ENCODE peak calls at places on chromosomes 2 and 18, in four cellular contexts. One of them, this sample, is unnamed.

GRCh38 chr18:35572644-35573043 is 8.9 kb upstream of the GALNT1 start:
- DNase-seq in GM12878: no peak
- DNase-seq in H1: no peak
- DNase-seq in HepG2: no peak
- DNase-seq in this sample: no peak

GRCh38 chr2:136916131-136916530 is 150.8 kb downstream of the THSD7B start:
- DNase-seq in H1: no peak
- DNase-seq in GM12878: no peak
- DNase-seq in HepG2: no peak
- DNase-seq in this sample: no peak

GRCh38 chr2:106159867-106160785 is 34.0 kb downstream of the UXS1 start:
- DNase-seq in HepG2: no peak
- DNase-seq in H1: no peak
- DNase-seq in GM12878: no peak
- DNase-seq in this sample: no peak

GRCh38 chr2:172734711-172735645 is 667 bp upstream of the RAPGEF4 start:
- DNase-seq in H1: no peak
- DNase-seq in HepG2: no peak
- DNase-seq in GM12878: no peak
- DNase-seq in this sample: no peak

GRCh38 chr18:61724532-61724931 is 168.3 kb downstream of the RNF152 start:
- DNase-seq in H1: no peak
- DNase-seq in GM12878: no peak
- DNase-seq in HepG2: no peak
- DNase-seq in this sample: no peak

GRCh38 chr18:12579775-12580174 is 78.1 kb downstream of the SPIRE1 start:
- DNase-seq in H1: no peak
- DNase-seq in HepG2: no peak
- DNase-seq in GM12878: no peak
- DNase-seq in this sample: no peak

GRCh38 chr2:182522930-182523541 is 96.2 kb upstream of the PDE1A start:
- DNase-seq in H1: no peak
- DNase-seq in GM12878: no peak
- DNase-seq in HepG2: no peak
- DNase-seq in this sample: no peak

GRCh38 chr18:48949051-48949605 is 1.6 kb downstream of the SMAD7 start:
- DNase-seq in HepG2: no peak
- DNase-seq in GM12878: no peak
- DNase-seq in H1: no peak
- DNase-seq in this sample: no peak

GRCh38 chr2:6580982-6581381 is 284.7 kb downstream of the CMPK2 start:
- DNase-seq in H1: no peak
- DNase-seq in GM12878: no peak
- DNase-seq in HepG2: no peak
- DNase-seq in this sample: no peak

GRCh38 chr2:127638361-127639110 is 7.4 kb upstream of the GPR17 start:
- DNase-seq in H1: peak
- DNase-seq in HepG2: no peak
- DNase-seq in GM12878: no peak
- DNase-seq in this sample: no peak

GRCh38 chr18:48570313-48570712 is 31.5 kb downstream of the CTIF start:
- DNase-seq in H1: no peak
- DNase-seq in HepG2: no peak
- DNase-seq in GM12878: no peak
- DNase-seq in this sample: no peak

GRCh38 chr2:232260075-232260474 is 118.5 kb upstream of the ALPP start:
- DNase-seq in H1: no peak
- DNase-seq in GM12878: no peak
- DNase-seq in HepG2: no peak
- DNase-seq in this sample: no peak

GRCh38 chr2:195450537-195451113 is 206.4 kb upstream of the SLC39A10 start:
- DNase-seq in HepG2: no peak
- DNase-seq in H1: no peak
- DNase-seq in GM12878: no peak
- DNase-seq in this sample: peak

GRCh38 chr18:79644006-79644665 is 35.5 kb upstream of the CTDP1 start:
- DNase-seq in HepG2: peak
- DNase-seq in GM12878: peak
- DNase-seq in H1: no peak
- DNase-seq in this sample: peak

GRCh38 chr2:38504169-38504568 is 98.6 kb downstream of the HNRNPLL start:
- DNase-seq in HepG2: no peak
- DNase-seq in H1: no peak
- DNase-seq in GM12878: no peak
- DNase-seq in this sample: no peak

GRCh38 chr2:48601349-48601748 is 16.3 kb upstream of the GTF2A1L start:
- DNase-seq in H1: no peak
- DNase-seq in HepG2: peak
- DNase-seq in GM12878: no peak
- DNase-seq in this sample: no peak

GRCh38 chr18:32730620-32731021 is 42.2 kb downstream of the KLHL14 start:
- DNase-seq in H1: no peak
- DNase-seq in HepG2: no peak
- DNase-seq in GM12878: peak
- DNase-seq in this sample: no peak

GRCh38 chr2:205972113-205972512 is 113.9 kb downstream of the INO80D start:
- DNase-seq in HepG2: peak
- DNase-seq in H1: no peak
- DNase-seq in GM12878: no peak
- DNase-seq in this sample: no peak

GRCh38 chr2:85710687-85711577 is 16.8 kb downstream of the GNLY start:
- DNase-seq in GM12878: no peak
- DNase-seq in HepG2: no peak
- DNase-seq in H1: no peak
- DNase-seq in this sample: no peak

GRCh38 chr2:233422050-233422639 is 67.9 kb downstream of the DGKD start:
- DNase-seq in GM12878: peak
- DNase-seq in H1: no peak
- DNase-seq in HepG2: no peak
- DNase-seq in this sample: no peak

GRCh38 chr2:207223051-207223450 is 57.3 kb upstream of the KLF7 start:
- DNase-seq in H1: no peak
- DNase-seq in HepG2: no peak
- DNase-seq in GM12878: peak
- DNase-seq in this sample: no peak

GRCh38 chr2:20476950-20477349 is 30.1 kb downstream of the RHOB start:
- DNase-seq in H1: no peak
- DNase-seq in GM12878: no peak
- DNase-seq in HepG2: no peak
- DNase-seq in this sample: no peak

GRCh38 chr2:201234167-201235139 is 25.9 kb upstream of the CASP8 start:
- DNase-seq in H1: no peak
- DNase-seq in HepG2: no peak
- DNase-seq in GM12878: no peak
- DNase-seq in this sample: no peak

GRCh38 chr2:157420771-157421323 is 23.0 kb downstream of the CYTIP start:
- DNase-seq in H1: no peak
- DNase-seq in GM12878: no peak
- DNase-seq in HepG2: no peak
- DNase-seq in this sample: no peak

GRCh38 chr2:241095594-241096290 is 6.3 kb downstream of the MTERF4 start:
- DNase-seq in HepG2: no peak
- DNase-seq in H1: no peak
- DNase-seq in GM12878: no peak
- DNase-seq in this sample: no peak

GRCh38 chr2:106270471-106270891 is 76.4 kb upstream of the UXS1 start:
- DNase-seq in H1: no peak
- DNase-seq in GM12878: no peak
- DNase-seq in HepG2: no peak
- DNase-seq in this sample: no peak

GRCh38 chr2:108571262-108571661 is 37.0 kb downstream of the LIMS1 start:
- DNase-seq in HepG2: no peak
- DNase-seq in H1: no peak
- DNase-seq in GM12878: no peak
- DNase-seq in this sample: no peak

GRCh38 chr2:188512456-188512855 is 220.8 kb downstream of the GULP1 start:
- DNase-seq in GM12878: no peak
- DNase-seq in H1: no peak
- DNase-seq in HepG2: peak
- DNase-seq in this sample: peak

GRCh38 chr2:157789161-157789720 is 86.9 kb downstream of the ACVR1 start:
- DNase-seq in HepG2: no peak
- DNase-seq in GM12878: no peak
- DNase-seq in H1: no peak
- DNase-seq in this sample: no peak

GRCh38 chr2:1816414-1816911 is 72.1 kb upstream of the PXDN start:
- DNase-seq in GM12878: no peak
- DNase-seq in HepG2: no peak
- DNase-seq in H1: no peak
- DNase-seq in this sample: no peak

GRCh38 chr2:30254692-30255015 is 23.3 kb downstream of the LBH start:
- DNase-seq in H1: no peak
- DNase-seq in GM12878: no peak
- DNase-seq in HepG2: no peak
- DNase-seq in this sample: no peak

GRCh38 chr18:80109676-80110078 is 615 bp downstream of the ADNP2 start:
- DNase-seq in HepG2: no peak
- DNase-seq in H1: no peak
- DNase-seq in GM12878: no peak
- DNase-seq in this sample: peak

GRCh38 chr2:175964195-175964594 is 37.9 kb downstream of the LNPK start:
- DNase-seq in GM12878: no peak
- DNase-seq in H1: no peak
- DNase-seq in HepG2: peak
- DNase-seq in this sample: no peak

GRCh38 chr2:152062130-152063091 is 36.4 kb downstream of the CACNB4 start:
- DNase-seq in HepG2: no peak
- DNase-seq in H1: no peak
- DNase-seq in GM12878: no peak
- DNase-seq in this sample: no peak

GRCh38 chr2:238216651-238217184 is 13.2 kb upstream of the ILKAP start:
- DNase-seq in H1: no peak
- DNase-seq in HepG2: no peak
- DNase-seq in GM12878: no peak
- DNase-seq in this sample: no peak

DNA sequence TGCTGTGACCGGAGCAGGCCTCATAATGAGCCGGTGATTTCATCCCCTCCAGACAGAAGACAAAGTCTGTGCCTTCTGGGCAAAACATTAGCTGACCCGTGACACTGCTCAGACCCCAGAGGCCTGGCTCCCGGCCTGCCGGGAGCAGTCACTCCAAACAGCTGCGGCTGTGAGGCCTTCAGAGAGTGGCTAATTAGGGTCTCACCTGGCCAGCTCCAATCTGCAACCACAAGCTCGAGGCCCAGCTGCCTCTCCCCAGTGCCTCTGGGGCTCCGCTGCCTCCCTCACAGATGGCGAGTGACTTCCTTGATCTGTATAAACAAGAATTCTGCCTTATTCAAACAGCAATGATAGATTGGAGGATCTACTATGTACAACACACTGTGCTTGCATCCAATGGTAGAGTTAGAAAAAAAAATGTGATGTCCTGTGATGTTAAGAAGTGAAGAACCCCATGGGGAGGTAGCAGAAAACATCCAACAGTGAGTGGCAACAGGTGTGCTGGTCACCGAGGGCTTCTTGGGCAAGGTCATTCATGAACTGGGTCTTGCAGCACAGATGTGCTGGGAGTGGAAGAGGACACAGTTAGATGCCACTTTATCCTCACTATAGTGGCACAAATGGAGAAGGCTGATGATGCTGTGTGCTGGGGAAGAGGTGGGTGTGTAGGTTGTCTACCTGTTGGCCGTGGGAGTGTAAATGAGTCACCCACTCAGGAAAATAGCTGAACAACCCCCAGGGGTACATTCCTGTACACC is 98.2 kb upstream of the ASAP2 start:
- DNase-seq in GM12878: no peak
- DNase-seq in HepG2: no peak
- DNase-seq in H1: no peak
- DNase-seq in this sample: no peak
- TF ChIP-seq USF2 in GM12878: no peak
- TF ChIP-seq USF2 in HepG2: no peak
- TF ChIP-seq USF2 in H1: no peak
- TF ChIP-seq USF2 in this sample: no peak

GRCh38 chr18:8084160-8084559 is 517.0 kb downstream of the PTPRM start:
- DNase-seq in HepG2: peak
- DNase-seq in H1: peak
- DNase-seq in GM12878: no peak
- DNase-seq in this sample: peak

GRCh38 chr18:8091042-8091441 is 518.2 kb upstream of the RAB12 start:
- DNase-seq in H1: no peak
- DNase-seq in GM12878: no peak
- DNase-seq in HepG2: no peak
- DNase-seq in this sample: no peak

DNA sequence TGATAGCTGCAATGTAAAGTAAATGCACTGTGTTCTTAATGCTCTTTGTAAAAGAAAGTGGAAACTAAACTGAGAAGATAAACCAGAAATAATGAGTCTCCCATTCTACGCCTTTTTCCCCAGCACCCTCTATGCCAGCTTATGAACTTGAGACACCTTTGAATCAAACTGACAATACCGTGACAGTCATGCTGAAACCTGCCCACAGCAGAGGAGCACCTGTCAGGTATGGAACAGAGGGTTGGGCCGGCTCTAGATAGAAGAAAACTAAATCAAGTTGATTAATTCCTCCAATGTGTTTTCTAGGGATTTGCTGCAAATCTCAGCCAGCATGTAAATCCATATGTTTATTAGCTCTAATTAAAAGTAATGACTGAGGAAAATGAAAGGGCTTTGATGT is 520.6 kb upstream of the RAB12 start:
- DNase-seq in GM12878: no peak
- DNase-seq in H1: no peak
- DNase-seq in HepG2: no peak
- DNase-seq in this sample: no peak
- TF ChIP-seq TCF12 in GM12878: no peak
- TF ChIP-seq TCF12 in H1: no peak
- TF ChIP-seq TCF12 in HepG2: no peak
- TF ChIP-seq TCF12 in this sample: no peak

DNA sequence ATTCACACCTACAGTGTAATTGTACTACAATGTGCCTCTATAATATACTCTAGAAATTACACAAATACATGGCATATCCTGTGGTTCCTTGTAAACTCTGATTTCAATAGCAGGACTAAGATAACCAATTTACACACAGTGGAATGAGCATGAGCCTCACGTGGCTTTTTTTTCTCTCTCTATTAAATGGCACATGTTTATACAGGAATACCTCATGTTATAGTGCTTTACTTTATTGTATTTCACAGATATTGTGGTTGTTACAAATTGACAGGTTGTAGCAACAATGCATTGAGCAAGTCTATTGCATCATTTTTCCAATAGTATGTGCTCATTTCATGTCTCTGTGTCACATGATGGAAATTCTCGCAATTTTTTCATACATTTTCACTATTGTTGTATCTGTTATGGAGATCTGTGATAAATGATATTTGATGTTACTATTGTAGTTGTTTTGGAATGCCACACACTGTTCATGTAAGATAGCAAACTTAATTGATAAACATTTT is 260.0 kb downstream of the FSIP2 start:
- DNase-seq in H1: no peak
- DNase-seq in HepG2: no peak
- DNase-seq in GM12878: no peak
- DNase-seq in this sample: no peak
- TF ChIP-seq RFX5 in H1: no peak
- TF ChIP-seq RFX5 in HepG2: no peak
- TF ChIP-seq RFX5 in GM12878: no peak
- TF ChIP-seq RFX5 in this sample: no peak

GRCh38 chr2:9699139-9699823 is 68.5 kb upstream of the YWHAQ start:
- DNase-seq in HepG2: no peak
- DNase-seq in H1: no peak
- DNase-seq in GM12878: no peak
- DNase-seq in this sample: no peak
- TF ChIP-seq USF2 in HepG2: no peak
- TF ChIP-seq USF2 in H1: no peak
- TF ChIP-seq USF2 in GM12878: no peak
- TF ChIP-seq USF2 in this sample: no peak